ENCODE peak calls at places on chromosomes 7 and 10, in eight cellular contexts. Y is HCEC 1CT, L is mammary epithelial cell, K is occipital lobe, R is fibroblast of the conjunctiva, C is AG08395, Q is uterus, P is IMR-90. U is an unnamed sample.

GRCh38 chr7:128129224-128129864 is 98.1 kb upstream of the LRRC4 start:
- DNase-seq in Y (no peak), L (no peak), K (no peak), R (no peak), C (no peak), Q (no peak), P (no peak), U (no peak)

GRCh38 chr7:116633131-116633988 is 38.6 kb upstream of the MET start:
- DNase-seq in Y (peak; percentile 82), L (peak; percentile 95), K (no peak), R (peak; percentile 28), C (peak; percentile 35), Q (no peak), P (no peak), U (peak; percentile 12)

GRCh38 chr10:10660054-10660453 is 357.6 kb upstream of the CELF2 start:
- DNase-seq in Y (no peak), L (no peak), K (no peak), R (no peak), C (no peak), Q (no peak), P (no peak), U (no peak)

GRCh38 chr7:136033413-136034031 is 56.4 kb upstream of the MTPN start:
- DNase-seq in Y (no peak), L (no peak), K (no peak), R (no peak), C (no peak), Q (peak; percentile 76), P (no peak), U (no peak)

GRCh38 chr7:121167971-121168370 is 160.8 kb upstream of the WNT16 start:
- DNase-seq in Y (peak; percentile 17), L (no peak), K (no peak), R (no peak), C (no peak), Q (no peak), P (peak; percentile 48), U (peak; percentile 11)

GRCh38 chr7:91248996-91249395 is 15.2 kb upstream of the FZD1 start:
- DNase-seq in Y (peak; percentile 2), L (peak; percentile 30), K (no peak), R (no peak), C (peak; percentile 18), Q (no peak), P (peak; percentile 22), U (no peak)

GRCh38 chr7:2360791-2361190 is 6.2 kb downstream of the EIF3B start:
- DNase-seq in Y (no peak), L (peak; percentile 83), K (no peak), R (no peak), C (no peak), Q (no peak), P (peak; percentile 48), U (peak; percentile 76)

GRCh38 chr7:46494026-46494425 is 573.0 kb upstream of the IGFBP3 start:
- DNase-seq in Y (peak; percentile 17), L (peak; percentile 63), K (no peak), R (no peak), C (peak; percentile 58), Q (no peak), P (peak; percentile 66), U (no peak)

GRCh38 chr10:17835688-17836087 is 26.5 kb downstream of the MRC1 start:
- DNase-seq in Y (peak; percentile 95), L (peak; percentile 82), K (no peak), R (peak; percentile 53), C (peak; percentile 91), Q (no peak), P (peak; percentile 91), U (peak; percentile 70)

U was measured in fibroblast of pulmonary artery.